ENCODE peak calls at places on chromosomes 13 and 19, in six cellular contexts. W, B, K, U, Z and C are unnamed samples.

GRCh38 chr13:114309806-114310410 is 4.4 kb upstream of the CHAMP1 start:
- DNase-seq in W (no peak), B (no peak), K (no peak), U (no peak), Z (no peak), C (no peak)

GRCh38 chr19:6087074-6087506 is 23.2 kb downstream of the RFX2 start:
- DNase-seq in W (peak), B (no peak), K (no peak), U (no peak), Z (peak), C (peak)

GRCh38 chr19:20067898-20068297 is 9.9 kb upstream of the ZNF90 start:
- DNase-seq in W (peak), B (no peak), K (no peak), U (no peak), Z (no peak), C (no peak)

GRCh38 chr13:54912367-54912766 is 1883.8 kb downstream of the OLFM4 start:
- DNase-seq in W (no peak), B (no peak), K (no peak), U (no peak), Z (no peak), C (no peak)

GRCh38 chr13:79380943-79381445 is 25.1 kb downstream of the RBM26 start:
- DNase-seq in W (no peak), B (no peak), K (no peak), U (no peak), Z (no peak), C (no peak)

GRCh38 chr19:15259900-15260299 is 27.7 kb upstream of the EPHX3 start:
- DNase-seq in W (no peak), B (no peak), K (no peak), U (no peak), Z (no peak), C (no peak)

GRCh38 chr13:110920038-110920437 is 5.2 kb upstream of the ANKRD10 start:
- DNase-seq in W (no peak), B (no peak), K (no peak), U (no peak), Z (no peak), C (no peak)

GRCh38 chr13:108346376-108346775 is 76.9 kb downstream of the TNFSF13B start:
- DNase-seq in W (peak), B (peak), K (no peak), U (no peak), Z (no peak), C (no peak)

GRCh38 chr13:31605076-31605858 is 134.1 kb upstream of the RXFP2 start:
- DNase-seq in W (no peak), B (no peak), K (no peak), U (no peak), Z (no peak), C (no peak)

GRCh38 chr13:28719656-28720055 is 886 bp upstream of the SLC46A3 start:
- DNase-seq in W (no peak), B (no peak), K (peak), U (peak), Z (peak), C (no peak)

GRCh38 chr19:15672580-15673175 is at the start of gene CYP4F12:
- DNase-seq in W (no peak), B (no peak), K (no peak), U (no peak), Z (no peak), C (no peak)

GRCh38 chr13:58804832-58805231 is 1173.3 kb downstream of the PCDH17 start:
- DNase-seq in W (no peak), B (no peak), K (no peak), U (no peak), Z (no peak), C (no peak)

GRCh38 chr13:106987435-106987800 is 419.5 kb upstream of the ARGLU1 start:
- DNase-seq in W (no peak), B (no peak), K (no peak), U (no peak), Z (no peak), C (no peak)

GRCh38 chr19:51097166-51097736 is 11.0 kb downstream of the CTU1 start:
- DNase-seq in W (peak), B (peak), K (peak), U (peak), Z (peak), C (peak)

GRCh38 chr19:46606681-46607440 is 5.7 kb downstream of the CALM3 start:
- DNase-seq in W (no peak), B (no peak), K (no peak), U (no peak), Z (no peak), C (no peak)

GRCh38 chr19:2683430-2683995 is 19.0 kb downstream of the GNG7 start:
- DNase-seq in W (no peak), B (no peak), K (no peak), U (no peak), Z (no peak), C (no peak)

GRCh38 chr13:62779146-62779545 is 1363.5 kb upstream of the PCDH20 start:
- DNase-seq in W (no peak), B (no peak), K (no peak), U (no peak), Z (no peak), C (no peak)

GRCh38 chr19:2613507-2614295 is 88.8 kb downstream of the GNG7 start:
- DNase-seq in W (peak), B (peak), K (peak), U (peak), Z (peak), C (no peak)

GRCh38 chr19:47518139-47518538 is 3.3 kb upstream of the NAPA start:
- DNase-seq in W (no peak), B (no peak), K (no peak), U (no peak), Z (no peak), C (no peak)

GRCh38 chr19:37304884-37305255 is 66.0 kb upstream of the ZNF527 start:
- DNase-seq in W (no peak), B (no peak), K (no peak), U (no peak), Z (no peak), C (no peak)

GRCh38 chr19:37306383-37306963 is 64.4 kb upstream of the ZNF527 start:
- DNase-seq in W (no peak), B (no peak), K (no peak), U (no peak), Z (no peak), C (no peak)

GRCh38 chr19:37304190-37304883 is 66.6 kb upstream of the ZNF527 start:
- DNase-seq in W (peak), B (peak), K (no peak), U (no peak), Z (peak), C (peak)

GRCh38 chr19:37303591-37304171 is 67.2 kb upstream of the ZNF527 start:
- DNase-seq in W (peak), B (no peak), K (no peak), U (no peak), Z (no peak), C (no peak)
- H2BK5ac ChIP-seq in W (no peak), B (no peak), K (no peak), U (no peak), Z (no peak), C (no peak)

GRCh38 chr19:30880151-30880550 is 469.1 kb downstream of the TSHZ3 start:
- DNase-seq in W (no peak), B (no peak), K (no peak), U (no peak), Z (no peak), C (no peak)

GRCh38 chr19:30880551-30880950 is 468.7 kb downstream of the TSHZ3 start:
- DNase-seq in W (no peak), B (peak), K (no peak), U (no peak), Z (no peak), C (no peak)

GRCh38 chr19:30878456-30878855 is 470.8 kb downstream of the TSHZ3 start:
- DNase-seq in W (no peak), B (peak), K (no peak), U (no peak), Z (no peak), C (no peak)

GRCh38 chr19:30879225-30879624 is 470.0 kb downstream of the TSHZ3 start:
- DNase-seq in W (no peak), B (peak), K (no peak), U (no peak), Z (no peak), C (no peak)

GRCh38 chr19:30877591-30878230 is 471.5 kb downstream of the TSHZ3 start:
- DNase-seq in W (no peak), B (peak), K (no peak), U (no peak), Z (peak), C (no peak)
- H3K4me2 ChIP-seq in W (no peak), B (no peak), K (no peak), U (no peak), Z (no peak), C (no peak)

DNA sequence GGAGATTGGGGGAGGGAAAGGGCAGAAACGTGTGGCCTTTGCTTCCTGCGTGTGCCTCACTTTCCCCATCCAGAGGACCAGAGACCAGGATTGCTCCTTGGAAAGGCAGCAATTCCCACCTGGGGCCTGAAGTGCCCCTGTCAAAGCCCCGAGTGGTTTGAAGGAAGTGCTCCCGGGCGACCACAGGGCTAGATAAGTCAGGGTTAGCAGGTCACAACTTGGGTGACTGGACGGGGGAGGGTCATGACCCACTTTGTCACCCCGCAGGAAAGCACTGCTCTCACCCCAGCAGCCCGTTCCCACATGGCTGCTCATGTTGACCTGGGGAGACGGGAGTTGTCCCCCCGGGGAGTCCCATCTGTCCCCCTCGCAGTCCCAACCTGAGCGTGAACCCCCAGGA is 472 bp downstream of the PRAM1 start:
- DNase-seq in W (no peak), B (no peak), K (no peak), U (no peak), Z (no peak), C (no peak)
- H2BK5ac ChIP-seq in W (no peak), B (no peak), K (no peak), U (no peak), Z (no peak), C (no peak)

DNA sequence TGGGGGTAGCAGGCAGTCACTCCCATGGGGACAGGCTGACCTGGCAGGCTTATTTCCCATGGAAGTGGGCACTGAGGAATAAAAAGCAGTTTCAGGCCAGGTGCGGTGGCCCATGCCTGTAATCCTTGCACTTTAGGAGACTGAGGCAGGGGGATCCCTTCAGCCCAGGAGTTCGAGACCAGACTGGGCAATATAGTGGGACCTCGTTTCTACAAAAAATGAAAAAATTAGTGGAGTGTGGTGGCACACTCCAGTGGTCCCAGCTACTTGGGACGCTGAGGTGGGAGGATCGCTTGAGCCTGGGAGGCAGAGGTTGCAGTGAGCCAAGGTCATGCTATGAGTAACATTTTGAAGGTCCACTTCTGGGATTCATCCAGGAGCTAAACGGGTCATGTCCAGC is 6.0 kb downstream of the GJB2 start:
- DNase-seq in W (no peak), B (no peak), K (no peak), U (no peak), Z (no peak), C (no peak)
- H3K4me2 ChIP-seq in W (no peak), B (no peak), K (no peak), U (no peak), Z (no peak), C (no peak)

GRCh38 chr19:31505596-31505910 is 156.3 kb upstream of the TSHZ3 start:
- DNase-seq in W (no peak), B (no peak), K (no peak), U (no peak), Z (no peak), C (no peak)
- H2BK5ac ChIP-seq in W (no peak), B (no peak), K (no peak), U (no peak), Z (no peak), C (no peak)

GRCh38 chr19:10749435-10750384 is 31.8 kb downstream of the DNM2 start:
- DNase-seq in W (no peak), B (no peak), K (no peak), U (no peak), Z (peak), C (no peak)
- H3K4me2 ChIP-seq in W (no peak), B (no peak), K (no peak), U (no peak), Z (no peak), C (no peak)